ENCODE peak calls at places on chromosomes 3 and 15, in seven cellular contexts. K, U, A, G, Q, M and I are unnamed samples.

GRCh38 chr15:99085413-99086326 is 19.2 kb upstream of the SYNM start:
- DNase-seq in K (no peak), U (no peak), A (no peak), G (no peak), Q (peak; percentile 55), M (no peak), I (no peak)

GRCh38 chr15:63945005-63945788 is 101.1 kb downstream of the DAPK2 start:
- DNase-seq in K (peak; percentile 74), U (peak; percentile 74), A (peak; percentile 73), G (peak; percentile 86), Q (peak; percentile 81), M (peak; percentile 78), I (peak; percentile 77)

GRCh38 chr15:66659384-66659783 is 42.7 kb upstream of the SMAD6 start:
- DNase-seq in K (no peak), U (no peak), A (no peak), G (no peak), Q (no peak), M (no peak), I (no peak)

GRCh38 chr3:142150271-142150670 is 927 bp upstream of the TFDP2 start:
- DNase-seq in K (no peak), U (no peak), A (no peak), G (no peak), Q (no peak), M (no peak), I (no peak)

GRCh38 chr15:44584162-44584749 is 47.3 kb downstream of the EIF3J start:
- DNase-seq in K (no peak), U (peak; percentile 58), A (peak; percentile 79), G (peak; percentile 70), Q (no peak), M (peak; percentile 32), I (no peak)

GRCh38 chr15:58952751-58953150 is 19.3 kb upstream of the SLTM start:
- DNase-seq in K (no peak), U (no peak), A (no peak), G (no peak), Q (no peak), M (no peak), I (no peak)

GRCh38 chr3:10703875-10704274 is 112.2 kb upstream of the SLC6A11 start:
- DNase-seq in K (no peak), U (no peak), A (peak; percentile 32), G (no peak), Q (no peak), M (no peak), I (no peak)

GRCh38 chr3:139430467-139430866 is 41.0 kb upstream of the COPB2 start:
- DNase-seq in K (no peak), U (no peak), A (peak; percentile 35), G (no peak), Q (no peak), M (no peak), I (no peak)

GRCh38 chr3:33146791-33147445 is 33.1 kb downstream of the CRTAP start:
- DNase-seq in K (no peak), U (no peak), A (peak; percentile 10), G (no peak), Q (no peak), M (no peak), I (no peak)

GRCh38 chr3:16302082-16302631 is 37.1 kb downstream of the OXNAD1 start:
- DNase-seq in K (no peak), U (no peak), A (no peak), G (no peak), Q (no peak), M (no peak), I (no peak)

GRCh38 chr3:9770276-9770812 is 597 bp upstream of the CAMK1 start:
- DNase-seq in K (peak; percentile 97), U (no peak), A (no peak), G (peak; percentile 88), Q (peak; percentile 95), M (peak; percentile 95), I (no peak)

GRCh38 chr3:188446791-188447190 is 292.8 kb downstream of the LPP start:
- DNase-seq in K (no peak), U (no peak), A (no peak), G (no peak), Q (no peak), M (no peak), I (no peak)

GRCh38 chr15:89999676-90000174 is 1.4 kb upstream of the ZNF710 start:
- DNase-seq in K (peak; percentile 67), U (no peak), A (peak; percentile 64), G (peak; percentile 77), Q (no peak), M (peak; percentile 22), I (no peak)

GRCh38 chr3:133540896-133541674 is 32.4 kb upstream of the CDV3 start:
- DNase-seq in K (no peak), U (no peak), A (peak; percentile 18), G (no peak), Q (no peak), M (no peak), I (no peak)

GRCh38 chr3:179681492-179682263 is 28.8 kb downstream of the USP13 start:
- DNase-seq in K (no peak), U (no peak), A (no peak), G (no peak), Q (no peak), M (peak; percentile 59), I (no peak)

GRCh38 chr3:10817506-10817905 is 1.5 kb downstream of the SLC6A11 start:
- DNase-seq in K (no peak), U (no peak), A (no peak), G (no peak), Q (no peak), M (no peak), I (no peak)

GRCh38 chr3:42544492-42545283 is 37.1 kb downstream of the SEC22C start:
- DNase-seq in K (peak; percentile 59), U (no peak), A (no peak), G (peak; percentile 83), Q (no peak), M (no peak), I (no peak)

GRCh38 chr3:150757768-150758167 is 5.2 kb downstream of the SIAH2 start:
- DNase-seq in K (no peak), U (no peak), A (no peak), G (no peak), Q (no peak), M (peak; percentile 11), I (no peak)

GRCh38 chr3:58105196-58105595 is 97.0 kb downstream of the FLNB start:
- DNase-seq in K (no peak), U (no peak), A (no peak), G (no peak), Q (no peak), M (no peak), I (no peak)

GRCh38 chr3:16897254-16897926 is 12.6 kb downstream of the PLCL2 start:
- DNase-seq in K (no peak), U (peak; percentile 48), A (no peak), G (no peak), Q (no peak), M (no peak), I (no peak)

GRCh38 chr3:139265131-139266016 is 78.4 kb upstream of the MRPS22 start:
- DNase-seq in K (no peak), U (no peak), A (no peak), G (no peak), Q (no peak), M (no peak), I (no peak)

GRCh38 chr3:42148982-42149432 is 57.9 kb downstream of the TRAK1 start:
- DNase-seq in K (peak; percentile 87), U (no peak), A (peak; percentile 58), G (no peak), Q (peak; percentile 87), M (peak; percentile 79), I (no peak)

GRCh38 chr3:126208618-126209256 is 28.4 kb upstream of the ALDH1L1 start:
- DNase-seq in K (peak; percentile 82), U (no peak), A (peak; percentile 98), G (peak; percentile 85), Q (peak; percentile 95), M (peak; percentile 51), I (peak; percentile 91)

GRCh38 chr3:29346828-29347227 is 66.0 kb downstream of the RBMS3 start:
- DNase-seq in K (no peak), U (no peak), A (peak; percentile 50), G (no peak), Q (no peak), M (no peak), I (no peak)

GRCh38 chr15:32974691-32975090 is 219.8 kb downstream of the FMN1 start:
- DNase-seq in K (no peak), U (no peak), A (no peak), G (no peak), Q (no peak), M (no peak), I (no peak)

GRCh38 chr15:77630956-77631789 is 1.5 kb downstream of the LINGO1 start:
- DNase-seq in K (no peak), U (no peak), A (no peak), G (no peak), Q (no peak), M (peak; percentile 47), I (no peak)

GRCh38 chr3:32913790-32914446 is 37.5 kb upstream of the CCR4 start:
- DNase-seq in K (peak; percentile 72), U (no peak), A (no peak), G (peak; percentile 69), Q (peak; percentile 75), M (peak; percentile 34), I (peak; percentile 72)

GRCh38 chr15:77762747-77763146 is 130.0 kb upstream of the LINGO1 start:
- DNase-seq in K (no peak), U (no peak), A (no peak), G (no peak), Q (no peak), M (no peak), I (no peak)

GRCh38 chr3:37462452-37462851 is 288.1 kb upstream of the LRRFIP2 start:
- DNase-seq in K (no peak), U (no peak), A (no peak), G (no peak), Q (no peak), M (no peak), I (no peak)

GRCh38 chr3:124851136-124851535 is 36.0 kb downstream of the ITGB5 start:
- DNase-seq in K (no peak), U (no peak), A (peak; percentile 94), G (no peak), Q (no peak), M (no peak), I (no peak)
- H3K4me3 ChIP-seq in K (no peak overlapping the region), U (no peak overlapping the region), A (peak overlapping the region; percentile 29), G (no peak overlapping the region), Q (no peak overlapping the region), M (no peak overlapping the region), I (no peak overlapping the region)

GRCh38 chr15:101183226-101183925 is 68.5 kb downstream of the CHSY1 start:
- DNase-seq in K (no peak), U (no peak), A (no peak), G (no peak), Q (no peak), M (no peak), I (no peak)
- H3K27ac ChIP-seq in K (no peak overlapping the region), U (no peak overlapping the region), A (no peak overlapping the region), G (peak overlapping the region; percentile 52), Q (peak overlapping the region; percentile 6), M (no peak overlapping the region), I (no peak overlapping the region)

GRCh38 chr15:79090487-79091203 is at the start of gene RASGRF1:
- DNase-seq in K (no peak), U (no peak), A (peak; percentile 45), G (peak; percentile 61), Q (no peak), M (peak; percentile 21), I (peak; percentile 71)
- H3K4me3 ChIP-seq in K (peak within 1 kb of the TSS; percentile 27), U (no peak within 1 kb of the TSS), A (peak within 1 kb of the TSS; percentile 15), G (peak within 1 kb of the TSS; percentile 29), Q (peak within 1 kb of the TSS; percentile 49), M (peak within 1 kb of the TSS; percentile 32), I (peak within 1 kb of the TSS; percentile 3)

DNA sequence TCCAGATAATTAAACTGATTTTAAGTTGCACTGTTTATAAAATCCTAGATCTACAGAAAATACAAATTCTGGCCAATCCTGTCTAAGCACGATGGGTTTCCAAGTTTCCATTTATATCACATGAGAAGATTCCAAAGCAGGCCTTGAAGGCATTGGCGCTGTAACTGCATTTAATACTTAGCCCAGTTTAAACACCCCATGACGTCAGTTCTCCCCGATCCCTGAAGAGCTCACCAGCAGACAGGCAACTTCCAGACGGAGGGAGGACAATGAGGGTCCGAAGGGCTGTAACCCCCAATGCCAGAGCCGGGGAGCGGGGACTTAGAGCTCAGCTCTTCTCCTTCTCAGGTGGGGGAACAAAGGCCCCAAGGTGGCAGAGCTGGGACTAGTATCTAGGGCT is 117.3 kb downstream of the XXYLT1 start:
- DNase-seq in K (peak; percentile 79), U (no peak), A (peak; percentile 43), G (no peak), Q (no peak), M (peak; percentile 26), I (no peak)
- H3K27ac ChIP-seq in K (peak overlapping the region; percentile 94), U (no peak overlapping the region), A (peak overlapping the region; percentile 89), G (peak overlapping the region; percentile 82), Q (peak overlapping the region; percentile 77), M (peak overlapping the region; percentile 65), I (no peak overlapping the region)